ENCODE peak calls at places on chromosomes 12 and 14, in four cellular contexts. J is H1, Q is A549, U is K562. Y is an unnamed sample.

GRCh38 chr14:51006781-51007211 is 62.5 kb upstream of the PYGL start:
- DNase-seq in J (no peak), Q (peak), U (no peak), Y (no peak)

GRCh38 chr12:126607157-126607556 is 1541.9 kb downstream of the AACS start:
- DNase-seq in J (no peak), Q (no peak), U (no peak), Y (no peak)

GRCh38 chr12:118374126-118374725 is 1.5 kb upstream of the TAOK3 start:
- DNase-seq in J (peak), Q (no peak), U (no peak), Y (no peak)

GRCh38 chr12:44875954-44876553 is at the start of gene NELL2:
- DNase-seq in J (peak), Q (peak), U (peak), Y (no peak)

GRCh38 chr12:6230321-6231110 is 30.3 kb downstream of the CD9 start:
- DNase-seq in J (no peak), Q (no peak), U (no peak), Y (peak)

GRCh38 chr14:74875941-74876913 is at the start of gene PROX2:
- DNase-seq in J (no peak), Q (no peak), U (no peak), Y (no peak)

GRCh38 chr14:94601961-94602391 is 10.2 kb upstream of the SERPINA3 start:
- DNase-seq in J (no peak), Q (peak), U (no peak), Y (peak)

GRCh38 chr14:69312608-69313007 is 52.6 kb downstream of the GALNT16 start:
- DNase-seq in J (no peak), Q (no peak), U (no peak), Y (no peak)

GRCh38 chr12:59239993-59240392 is 319.7 kb upstream of the LRIG3 start:
- DNase-seq in J (no peak), Q (no peak), U (no peak), Y (no peak)

GRCh38 chr12:56634242-56634836 is 4.2 kb upstream of the BAZ2A start:
- DNase-seq in J (peak), Q (peak), U (peak), Y (peak)

GRCh38 chr12:46370380-46370734 is 2.2 kb downstream of the SLC38A2 start:
- DNase-seq in J (no peak), Q (no peak), U (no peak), Y (no peak)

GRCh38 chr12:76999157-76999556 is 66.2 kb downstream of the E2F7 start:
- DNase-seq in J (no peak), Q (no peak), U (no peak), Y (no peak)

GRCh38 chr12:2960432-2960956 is 1.3 kb downstream of the TEAD4 start:
- DNase-seq in J (peak), Q (peak), U (no peak), Y (peak)

GRCh38 chr12:102962532-102962931 is 5.1 kb downstream of the ASCL1 start:
- DNase-seq in J (no peak), Q (no peak), U (no peak), Y (no peak)

GRCh38 chr14:100857196-100857922 is 31.4 kb downstream of the MEG3 start:
- DNase-seq in J (no peak), Q (no peak), U (no peak), Y (no peak)

GRCh38 chr14:23352506-23353432 is at the start of gene SLC22A17:
- DNase-seq in J (peak), Q (peak), U (no peak), Y (peak)

GRCh38 chr14:51395361-51395849 is 155.4 kb downstream of the TMX1 start:
- DNase-seq in J (peak), Q (peak), U (no peak), Y (no peak)

GRCh38 chr12:10094648-10095047 is 4.1 kb downstream of the CLEC1A start:
- DNase-seq in J (no peak), Q (no peak), U (no peak), Y (no peak)

GRCh38 chr12:10086387-10086786 is 12.4 kb downstream of the CLEC1A start:
- DNase-seq in J (no peak), Q (no peak), U (no peak), Y (no peak)

GRCh38 chr12:10084733-10085132 is 14.1 kb downstream of the CLEC1A start:
- DNase-seq in J (no peak), Q (no peak), U (no peak), Y (no peak)

GRCh38 chr12:10088955-10089354 is 9.8 kb downstream of the CLEC1A start:
- DNase-seq in J (no peak), Q (no peak), U (no peak), Y (no peak)
- TF ChIP-seq RNF2 in J (no peak), Q (no peak), U (no peak), Y (no peak)

DNA sequence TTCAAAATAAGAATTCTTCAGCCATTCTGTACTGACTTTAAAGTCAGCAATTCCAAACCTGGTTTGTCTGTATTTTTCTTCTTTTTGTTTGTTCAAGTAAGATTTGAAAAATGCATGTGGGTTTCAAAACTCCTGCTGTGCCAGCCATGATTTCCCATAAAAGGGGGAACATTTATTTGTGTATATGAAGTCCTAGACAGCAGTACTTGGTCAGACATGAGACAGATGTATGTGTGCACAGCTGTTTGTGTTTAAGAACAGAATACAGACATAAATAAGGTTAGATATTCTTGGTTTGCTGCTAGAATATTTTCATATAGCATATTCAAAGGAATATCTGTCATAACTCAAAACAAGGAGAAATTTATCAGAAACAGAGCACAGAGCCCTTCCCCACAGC is 236.0 kb downstream of the ADAMTS20 start:
- DNase-seq in J (no peak), Q (no peak), U (no peak), Y (no peak)
- TF ChIP-seq RNF2 in J (no peak), Q (no peak), U (no peak), Y (no peak)

DNA sequence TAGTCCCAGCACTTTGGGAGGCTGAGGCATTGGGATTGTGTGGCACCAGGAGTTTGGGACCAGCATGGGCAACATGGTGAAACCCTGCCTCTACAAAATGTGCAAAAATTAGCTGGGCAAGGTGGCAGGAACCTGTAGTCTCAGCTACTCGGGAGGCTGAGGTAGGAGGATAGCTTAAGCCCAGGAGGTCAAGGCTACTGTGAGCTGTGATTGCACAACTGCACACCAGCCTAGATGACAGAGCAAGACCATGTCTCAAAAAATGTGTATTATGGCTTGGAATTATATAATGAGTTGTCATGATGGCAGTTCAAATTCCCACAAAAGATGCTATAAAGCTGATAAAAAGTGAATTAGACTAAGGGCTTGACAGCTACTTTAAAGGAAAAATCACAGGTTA is 20.6 kb upstream of the TMPRSS12 start:
- DNase-seq in J (no peak), Q (no peak), U (no peak), Y (no peak)
- TF ChIP-seq RNF2 in J (no peak), Q (no peak), U (no peak), Y (no peak)

GRCh38 chr12:120260607-120261006 is 4.9 kb downstream of the PXN start:
- DNase-seq in J (no peak), Q (no peak), U (no peak), Y (no peak)

GRCh38 chr12:120264086-120264485 is 1.4 kb downstream of the PXN start:
- DNase-seq in J (no peak), Q (no peak), U (no peak), Y (no peak)

GRCh38 chr12:120263725-120264040 is 1.8 kb downstream of the PXN start:
- DNase-seq in J (no peak), Q (no peak), U (no peak), Y (no peak)

GRCh38 chr12:120262852-120263724 is 2.4 kb downstream of the PXN start:
- DNase-seq in J (no peak), Q (no peak), U (no peak), Y (no peak)

GRCh38 chr12:120261951-120262851 is 3.3 kb downstream of the PXN start:
- DNase-seq in J (no peak), Q (peak), U (peak), Y (no peak)
- TF ChIP-seq RNF2 in J (no peak), Q (no peak), U (no peak), Y (no peak)

GRCh38 chr12:49827351-49828099 is 688 bp downstream of the NCKAP5L start:
- DNase-seq in J (peak), Q (peak), U (peak), Y (peak)

GRCh38 chr12:49824886-49825285 is 3.3 kb downstream of the NCKAP5L start:
- DNase-seq in J (no peak), Q (no peak), U (no peak), Y (no peak)

GRCh38 chr12:49824416-49824815 is 3.8 kb downstream of the NCKAP5L start:
- DNase-seq in J (no peak), Q (no peak), U (no peak), Y (no peak)

GRCh38 chr12:49825360-49825970 is 2.7 kb downstream of the NCKAP5L start:
- DNase-seq in J (no peak), Q (no peak), U (no peak), Y (no peak)

GRCh38 chr12:49825971-49826421 is 2.2 kb downstream of the NCKAP5L start:
- DNase-seq in J (no peak), Q (no peak), U (no peak), Y (no peak)
- TF ChIP-seq RNF2 in J (no peak), Q (no peak), U (no peak), Y (no peak)

DNA sequence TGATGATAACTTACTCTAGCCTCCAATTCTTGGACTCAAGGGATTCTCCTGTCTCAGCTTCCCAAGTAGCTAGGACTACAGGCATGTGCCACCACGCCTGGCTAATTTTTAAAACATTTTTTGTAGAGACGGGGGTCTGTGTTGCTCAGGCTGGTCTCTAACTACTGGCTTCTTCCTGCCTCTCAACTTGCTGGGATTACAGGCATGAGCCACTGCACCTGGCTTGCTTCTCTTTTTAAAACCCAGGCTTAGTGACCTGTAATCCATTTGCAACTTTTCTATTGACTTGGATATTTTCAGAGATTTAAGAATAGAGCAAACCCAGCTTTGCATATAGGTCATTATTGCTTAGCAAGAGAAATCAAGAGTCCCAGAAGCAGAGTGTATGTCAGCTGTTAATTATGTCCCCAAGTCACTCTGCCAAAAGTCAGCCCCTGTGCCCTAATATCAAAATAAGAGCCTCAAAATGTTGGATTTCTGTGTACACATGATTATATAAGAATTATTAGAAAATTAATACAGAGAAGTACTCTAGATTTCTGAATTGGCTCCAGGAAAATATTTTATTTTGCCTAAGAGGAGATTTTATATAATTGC is 24.8 kb downstream of the TCP11L2 start:
- DNase-seq in J (no peak), Q (no peak), U (no peak), Y (no peak)
- TF ChIP-seq RNF2 in J (no peak), Q (no peak), U (no peak), Y (no peak)

DNA sequence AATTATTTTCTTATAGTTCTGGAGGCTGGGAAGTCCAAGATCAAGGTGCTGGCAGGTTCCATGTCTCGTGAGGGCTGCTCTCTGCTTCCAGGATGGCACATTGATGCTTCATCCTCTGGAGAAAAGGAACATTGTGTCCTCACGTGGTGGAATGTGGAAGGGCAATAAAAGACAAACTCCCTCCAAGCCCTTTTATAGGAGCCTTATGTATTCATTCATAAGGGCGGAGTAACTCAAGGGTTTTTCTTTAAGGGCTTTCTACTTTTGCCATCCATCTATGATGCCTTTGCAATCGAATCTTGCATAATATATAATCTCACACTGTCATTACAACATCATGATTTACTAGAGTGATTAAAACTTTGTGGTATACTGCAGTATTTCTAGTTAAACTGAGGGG is 132.7 kb upstream of the DDHD1 start:
- DNase-seq in J (no peak), Q (peak), U (no peak), Y (no peak)
- TF ChIP-seq RNF2 in J (no peak), Q (no peak), U (no peak), Y (no peak)

DNA sequence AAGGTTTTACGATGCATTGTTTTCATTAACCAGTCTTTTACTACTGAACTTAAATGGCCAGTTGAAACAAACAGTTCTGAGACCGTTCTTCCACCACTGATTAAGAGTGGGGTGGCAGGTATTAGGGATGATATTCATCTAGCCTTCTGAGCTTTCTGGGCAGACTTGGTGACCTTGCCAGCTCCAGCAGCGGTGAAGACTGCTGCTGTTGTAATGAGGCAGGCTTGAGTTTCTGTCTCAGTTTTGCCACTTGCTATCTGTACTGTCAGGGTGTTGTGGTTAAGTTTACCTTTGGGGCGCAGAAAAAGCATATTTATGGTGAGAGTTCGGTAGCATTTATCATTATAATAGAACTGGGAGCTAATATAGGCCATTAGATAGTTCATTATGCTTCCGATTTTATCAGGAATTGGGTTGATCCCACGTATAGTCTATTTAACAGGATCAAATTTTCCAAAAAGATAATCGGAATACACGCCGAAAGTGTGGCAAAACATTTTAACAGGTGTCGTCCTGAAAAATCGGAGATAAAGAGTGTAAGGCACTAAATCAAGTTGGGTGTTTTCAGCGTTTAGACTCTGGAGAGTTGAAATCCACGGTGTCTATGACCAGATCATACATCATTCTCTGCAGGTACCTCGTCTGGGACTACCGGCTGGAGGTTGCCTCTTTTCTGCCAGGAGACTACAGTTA is 700 bp upstream of the NECAP1 start:
- DNase-seq in J (no peak), Q (peak), U (no peak), Y (no peak)
- TF ChIP-seq RNF2 in J (no peak), Q (no peak), U (no peak), Y (no peak)

GRCh38 chr12:132170637-132171292 is 26.5 kb downstream of the NOC4L start:
- DNase-seq in J (no peak), Q (no peak), U (no peak), Y (no peak)
- TF ChIP-seq RNF2 in J (no peak), Q (no peak), U (no peak), Y (no peak)

DNA sequence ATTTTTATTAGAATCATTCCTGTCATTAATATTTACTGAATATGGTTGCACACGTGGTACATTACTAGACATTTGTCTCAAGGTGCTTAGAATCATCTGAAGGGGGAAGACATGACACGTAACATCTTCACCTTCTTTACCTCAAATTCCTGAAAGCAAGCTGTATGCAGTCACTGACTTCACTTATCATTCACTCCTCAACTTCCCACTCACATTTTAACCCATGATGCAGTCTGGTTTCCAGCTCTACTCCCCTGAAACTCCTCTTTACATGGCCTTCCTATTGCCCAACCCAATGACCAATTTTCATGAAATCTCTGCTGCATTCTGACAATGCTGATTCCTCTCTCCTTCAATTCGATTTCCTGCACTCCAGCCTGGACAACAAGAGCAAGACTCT is 5.8 kb upstream of the PSMC6 start:
- DNase-seq in J (no peak), Q (peak), U (no peak), Y (no peak)
- TF ChIP-seq RNF2 in J (no peak), Q (no peak), U (no peak), Y (no peak)

Y was measured in HepG2.